ENCODE peak calls at places on chromosomes 1 and 21, in six cellular contexts. One of them, this sample, is unnamed.

GRCh38 chr1:2478100-2478499 is 2.0 kb downstream of the PLCH2 start:
- DNase-seq in brain microvascular endothelial cell: no peak
- DNase-seq in cardiac muscle cell: no peak
- DNase-seq in left lung: no peak
- DNase-seq in esophagus muscularis mucosa: no peak
- DNase-seq in RWPE1: no peak
- DNase-seq in this sample: no peak

GRCh38 chr1:221793439-221794078 is 51.7 kb upstream of the DUSP10 start:
- DNase-seq in RWPE1: no peak
- DNase-seq in left lung: no peak
- DNase-seq in cardiac muscle cell: no peak
- DNase-seq in esophagus muscularis mucosa: no peak
- DNase-seq in brain microvascular endothelial cell: no peak
- DNase-seq in this sample: no peak

GRCh38 chr1:245441699-245442098 is 286.9 kb downstream of the KIF26B start:
- DNase-seq in brain microvascular endothelial cell: no peak
- DNase-seq in cardiac muscle cell: no peak
- DNase-seq in left lung: no peak
- DNase-seq in esophagus muscularis mucosa: no peak
- DNase-seq in RWPE1: no peak
- DNase-seq in this sample: no peak

GRCh38 chr1:156392427-156392826 is 23.4 kb downstream of the RHBG start:
- DNase-seq in brain microvascular endothelial cell: no peak
- DNase-seq in left lung: peak
- DNase-seq in RWPE1: no peak
- DNase-seq in cardiac muscle cell: no peak
- DNase-seq in esophagus muscularis mucosa: no peak
- DNase-seq in this sample: no peak

GRCh38 chr1:247228133-247228532 is 27.7 kb upstream of the VN1R5 start:
- DNase-seq in RWPE1: no peak
- DNase-seq in left lung: no peak
- DNase-seq in cardiac muscle cell: no peak
- DNase-seq in brain microvascular endothelial cell: peak
- DNase-seq in esophagus muscularis mucosa: no peak
- DNase-seq in this sample: no peak

GRCh38 chr1:166903232-166903631 is 27.2 kb upstream of the TADA1 start:
- DNase-seq in left lung: no peak
- DNase-seq in RWPE1: no peak
- DNase-seq in brain microvascular endothelial cell: no peak
- DNase-seq in esophagus muscularis mucosa: no peak
- DNase-seq in cardiac muscle cell: no peak
- DNase-seq in this sample: no peak

GRCh38 chr1:157363660-157364140 is 188.6 kb downstream of the FCRL5 start:
- DNase-seq in cardiac muscle cell: peak
- DNase-seq in esophagus muscularis mucosa: peak
- DNase-seq in left lung: no peak
- DNase-seq in brain microvascular endothelial cell: peak
- DNase-seq in RWPE1: peak
- DNase-seq in this sample: no peak

GRCh38 chr21:37452222-37452621 is 85.6 kb downstream of the DYRK1A start:
- DNase-seq in esophagus muscularis mucosa: no peak
- DNase-seq in cardiac muscle cell: peak
- DNase-seq in left lung: no peak
- DNase-seq in RWPE1: peak
- DNase-seq in brain microvascular endothelial cell: peak
- DNase-seq in this sample: no peak

GRCh38 chr1:95278173-95278988 is 44.4 kb downstream of the RWDD3 start:
- DNase-seq in left lung: no peak
- DNase-seq in cardiac muscle cell: no peak
- DNase-seq in brain microvascular endothelial cell: no peak
- DNase-seq in RWPE1: no peak
- DNase-seq in esophagus muscularis mucosa: no peak
- DNase-seq in this sample: no peak

GRCh38 chr1:150162862-150163706 is 13.4 kb downstream of the PLEKHO1 start:
- DNase-seq in left lung: peak
- DNase-seq in cardiac muscle cell: peak
- DNase-seq in RWPE1: peak
- DNase-seq in esophagus muscularis mucosa: peak
- DNase-seq in brain microvascular endothelial cell: peak
- DNase-seq in this sample: peak

GRCh38 chr1:184889902-184890301 is 84.4 kb downstream of the NIBAN1 start:
- DNase-seq in brain microvascular endothelial cell: no peak
- DNase-seq in RWPE1: no peak
- DNase-seq in esophagus muscularis mucosa: no peak
- DNase-seq in cardiac muscle cell: no peak
- DNase-seq in left lung: no peak
- DNase-seq in this sample: no peak

GRCh38 chr1:78825561-78825960 is 175.9 kb downstream of the IFI44 start:
- DNase-seq in RWPE1: no peak
- DNase-seq in cardiac muscle cell: no peak
- DNase-seq in left lung: no peak
- DNase-seq in esophagus muscularis mucosa: no peak
- DNase-seq in brain microvascular endothelial cell: no peak
- DNase-seq in this sample: no peak

GRCh38 chr1:39132505-39133339 is 71.8 kb upstream of the MACF1 start:
- DNase-seq in cardiac muscle cell: peak
- DNase-seq in brain microvascular endothelial cell: peak
- DNase-seq in RWPE1: peak
- DNase-seq in left lung: peak
- DNase-seq in esophagus muscularis mucosa: no peak
- DNase-seq in this sample: peak
- TF ChIP-seq CTCF in cardiac muscle cell: peak
- TF ChIP-seq CTCF in brain microvascular endothelial cell: peak
- TF ChIP-seq CTCF in RWPE1: peak
- TF ChIP-seq CTCF in left lung: peak
- TF ChIP-seq CTCF in esophagus muscularis mucosa: peak
- TF ChIP-seq CTCF in this sample: peak

GRCh38 chr21:34330055-34330454 is 33.8 kb upstream of the KCNE2 start:
- DNase-seq in cardiac muscle cell: no peak
- DNase-seq in RWPE1: no peak
- DNase-seq in esophagus muscularis mucosa: no peak
- DNase-seq in left lung: no peak
- DNase-seq in brain microvascular endothelial cell: no peak
- DNase-seq in this sample: no peak
- TF ChIP-seq CTCF in cardiac muscle cell: no peak
- TF ChIP-seq CTCF in RWPE1: no peak
- TF ChIP-seq CTCF in esophagus muscularis mucosa: no peak
- TF ChIP-seq CTCF in left lung: no peak
- TF ChIP-seq CTCF in brain microvascular endothelial cell: no peak
- TF ChIP-seq CTCF in this sample: no peak

DNA sequence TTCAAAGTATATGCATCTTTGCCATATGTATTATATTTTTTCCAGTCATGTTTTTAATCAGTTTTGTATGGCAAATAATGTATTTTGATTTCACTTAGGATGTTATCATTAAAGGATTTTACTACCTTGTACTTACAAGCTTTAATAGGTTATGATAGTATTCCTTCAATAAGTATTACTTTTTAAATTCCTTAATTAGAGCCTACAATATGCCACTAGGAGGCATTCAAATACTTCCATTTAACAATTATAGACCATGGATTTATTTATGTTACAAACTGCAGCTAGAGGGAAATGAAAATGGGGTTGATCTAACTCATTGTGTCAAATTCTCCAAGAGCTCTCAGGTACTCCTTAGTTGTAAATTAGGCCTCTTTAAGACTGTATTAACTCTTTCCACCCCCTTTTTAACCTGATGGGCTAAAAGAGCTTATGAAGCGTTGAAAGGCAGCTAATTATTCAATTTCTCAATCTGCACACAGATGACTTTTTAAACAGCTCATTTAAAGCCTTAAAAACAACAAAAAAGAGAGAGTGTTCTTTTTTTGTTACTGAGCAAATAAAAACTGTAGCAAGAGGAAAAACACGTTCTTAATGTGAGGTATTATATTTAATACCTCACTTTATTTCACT is 156.2 kb downstream of the DENND1B start:
- DNase-seq in brain microvascular endothelial cell: no peak
- DNase-seq in left lung: no peak
- DNase-seq in cardiac muscle cell: no peak
- DNase-seq in esophagus muscularis mucosa: no peak
- DNase-seq in RWPE1: peak
- DNase-seq in this sample: no peak
- TF ChIP-seq CTCF in brain microvascular endothelial cell: peak
- TF ChIP-seq CTCF in left lung: no peak
- TF ChIP-seq CTCF in cardiac muscle cell: peak
- TF ChIP-seq CTCF in esophagus muscularis mucosa: peak
- TF ChIP-seq CTCF in RWPE1: peak
- TF ChIP-seq CTCF in this sample: peak

DNA sequence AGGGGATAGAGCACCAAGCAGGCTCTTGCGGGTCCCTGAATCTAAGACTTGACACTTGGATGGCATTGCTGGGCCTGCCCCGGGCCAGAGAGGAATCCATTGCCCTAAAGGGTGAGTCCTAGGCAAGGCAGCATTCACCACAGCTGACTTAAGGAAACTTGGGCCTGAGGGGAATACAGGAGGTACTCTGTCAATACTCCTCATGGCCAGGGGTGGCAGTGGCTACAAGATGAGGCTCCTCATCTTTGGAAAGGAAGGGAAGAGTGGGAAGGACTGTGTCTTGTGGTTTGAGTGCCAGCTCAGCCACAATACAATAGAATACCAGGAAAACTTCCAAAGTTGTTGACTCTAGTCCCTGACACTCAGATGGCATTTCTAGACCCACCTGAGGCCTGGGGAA is 5.1 kb downstream of the KRTAP22-1 start:
- DNase-seq in RWPE1: no peak
- DNase-seq in esophagus muscularis mucosa: no peak
- DNase-seq in left lung: no peak
- DNase-seq in brain microvascular endothelial cell: no peak
- DNase-seq in cardiac muscle cell: no peak
- DNase-seq in this sample: no peak
- TF ChIP-seq CTCF in RWPE1: no peak
- TF ChIP-seq CTCF in esophagus muscularis mucosa: no peak
- TF ChIP-seq CTCF in left lung: no peak
- TF ChIP-seq CTCF in brain microvascular endothelial cell: no peak
- TF ChIP-seq CTCF in cardiac muscle cell: no peak
- TF ChIP-seq CTCF in this sample: no peak

GRCh38 chr1:109488696-109489095 is 5.0 kb downstream of the ATXN7L2 start:
- DNase-seq in cardiac muscle cell: no peak
- DNase-seq in left lung: no peak
- DNase-seq in brain microvascular endothelial cell: no peak
- DNase-seq in esophagus muscularis mucosa: no peak
- DNase-seq in RWPE1: no peak
- DNase-seq in this sample: no peak

GRCh38 chr1:109491372-109491771 is 2.5 kb upstream of the CYB561D1 start:
- DNase-seq in esophagus muscularis mucosa: no peak
- DNase-seq in brain microvascular endothelial cell: no peak
- DNase-seq in left lung: no peak
- DNase-seq in cardiac muscle cell: no peak
- DNase-seq in RWPE1: no peak
- DNase-seq in this sample: no peak

GRCh38 chr1:109490029-109490933 is 3.6 kb upstream of the CYB561D1 start:
- DNase-seq in esophagus muscularis mucosa: no peak
- DNase-seq in left lung: no peak
- DNase-seq in cardiac muscle cell: peak
- DNase-seq in RWPE1: peak
- DNase-seq in brain microvascular endothelial cell: peak
- DNase-seq in this sample: peak

GRCh38 chr1:109493227-109493626 is 667 bp upstream of the CYB561D1 start:
- DNase-seq in esophagus muscularis mucosa: no peak
- DNase-seq in brain microvascular endothelial cell: no peak
- DNase-seq in left lung: no peak
- DNase-seq in RWPE1: no peak
- DNase-seq in cardiac muscle cell: no peak
- DNase-seq in this sample: no peak

DNA sequence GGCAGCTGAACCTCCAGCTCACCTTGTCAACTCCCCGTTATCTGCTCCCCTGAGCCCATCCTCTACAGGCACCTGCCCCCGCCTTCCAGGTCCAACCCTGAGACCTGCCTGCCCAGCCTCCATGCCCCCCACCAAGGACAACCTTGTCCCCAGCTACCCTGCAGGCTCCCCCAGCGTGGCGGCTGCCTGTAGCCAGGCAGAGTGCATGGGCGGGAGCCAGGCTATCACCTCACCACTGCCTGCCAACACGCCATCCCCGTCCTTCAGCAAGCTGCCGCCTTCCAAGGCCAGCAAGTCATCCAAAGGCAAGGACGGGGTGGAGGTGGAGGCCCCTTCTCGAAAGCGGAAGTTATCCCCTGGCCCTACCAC is 3.0 kb upstream of the CYB561D1 start:
- DNase-seq in RWPE1: no peak
- DNase-seq in left lung: no peak
- DNase-seq in cardiac muscle cell: no peak
- DNase-seq in brain microvascular endothelial cell: no peak
- DNase-seq in esophagus muscularis mucosa: no peak
- DNase-seq in this sample: no peak
- TF ChIP-seq CTCF in RWPE1: peak
- TF ChIP-seq CTCF in left lung: no peak
- TF ChIP-seq CTCF in cardiac muscle cell: no peak
- TF ChIP-seq CTCF in brain microvascular endothelial cell: no peak
- TF ChIP-seq CTCF in esophagus muscularis mucosa: no peak
- TF ChIP-seq CTCF in this sample: no peak

DNA sequence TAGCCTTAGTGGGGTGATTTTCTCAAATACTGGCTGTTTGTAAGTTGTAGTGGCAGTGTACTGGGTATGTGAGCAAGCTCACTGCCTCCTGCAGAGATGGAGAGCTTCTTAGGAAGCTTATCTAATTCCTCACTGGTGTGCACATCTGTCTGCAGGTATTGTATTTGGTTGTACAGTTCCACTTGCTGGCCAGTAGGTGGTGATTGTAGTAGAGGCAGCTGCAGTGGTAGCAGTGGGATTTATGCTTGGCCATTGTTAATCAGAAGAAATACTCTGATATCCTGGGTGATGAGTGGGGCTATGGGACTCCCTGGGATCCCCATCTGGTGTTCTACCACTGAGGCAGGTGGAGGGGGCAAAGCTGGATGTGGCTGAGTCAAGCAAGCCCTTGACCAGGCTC is 276.1 kb upstream of the SPAG17 start:
- DNase-seq in esophagus muscularis mucosa: no peak
- DNase-seq in left lung: no peak
- DNase-seq in brain microvascular endothelial cell: no peak
- DNase-seq in cardiac muscle cell: no peak
- DNase-seq in RWPE1: no peak
- DNase-seq in this sample: no peak
- TF ChIP-seq CTCF in esophagus muscularis mucosa: no peak
- TF ChIP-seq CTCF in left lung: no peak
- TF ChIP-seq CTCF in brain microvascular endothelial cell: peak
- TF ChIP-seq CTCF in cardiac muscle cell: no peak
- TF ChIP-seq CTCF in RWPE1: no peak
- TF ChIP-seq CTCF in this sample: peak